ENCODE peak calls at places on chromosomes 3 and 15, in eight cellular contexts. H, X, F, W, Y, R, M and U are unnamed samples.

GRCh38 chr3:12687948-12688347 is 24.0 kb upstream of the RAF1 start:
- DNase-seq in H (no peak), X (no peak), F (no peak), W (no peak), Y (no peak), R (no peak), M (no peak), U (no peak)

GRCh38 chr3:128554465-128555097 is 61.6 kb upstream of the GATA2 start:
- DNase-seq in H (no peak), X (no peak), F (no peak), W (no peak), Y (no peak), R (no peak), M (peak; percentile 32), U (no peak)

GRCh38 chr3:13564751-13565560 is 16.0 kb downstream of the FBLN2 start:
- DNase-seq in H (no peak), X (no peak), F (no peak), W (peak; percentile 77), Y (no peak), R (no peak), M (no peak), U (no peak)

GRCh38 chr3:140950154-140950553 is 8.5 kb downstream of the SLC25A36 start:
- DNase-seq in H (no peak), X (no peak), F (no peak), W (no peak), Y (no peak), R (no peak), M (no peak), U (no peak)

GRCh38 chr3:52349611-52350395 is 33.7 kb downstream of the DNAH1 start:
- DNase-seq in H (no peak), X (no peak), F (no peak), W (no peak), Y (no peak), R (no peak), M (no peak), U (no peak)

GRCh38 chr3:107943860-107944543 is 146.8 kb downstream of the CD47 start:
- DNase-seq in H (peak; percentile 5), X (no peak), F (no peak), W (no peak), Y (no peak), R (no peak), M (no peak), U (no peak)

GRCh38 chr3:98500019-98500418 is 2.5 kb downstream of the OR5K2 start:
- DNase-seq in H (no peak), X (no peak), F (no peak), W (no peak), Y (no peak), R (no peak), M (no peak), U (no peak)

GRCh38 chr15:45179221-45179985 is 8.4 kb downstream of the SHF start:
- DNase-seq in H (peak; percentile 66), X (no peak), F (no peak), W (peak; percentile 90), Y (peak; percentile 33), R (no peak), M (peak; percentile 66), U (no peak)

GRCh38 chr3:44030690-44031344 is 210.9 kb upstream of the TOPAZ1 start:
- DNase-seq in H (peak; percentile 24), X (no peak), F (peak; percentile 12), W (no peak), Y (no peak), R (no peak), M (no peak), U (no peak)

GRCh38 chr3:194306109-194306686 is 44.9 kb downstream of the CPN2 start:
- DNase-seq in H (peak; percentile 86), X (no peak), F (no peak), W (no peak), Y (no peak), R (no peak), M (no peak), U (no peak)

GRCh38 chr15:92780816-92781215 is 119.3 kb upstream of the CHD2 start:
- DNase-seq in H (no peak), X (peak; percentile 3), F (no peak), W (no peak), Y (no peak), R (no peak), M (no peak), U (no peak)

GRCh38 chr3:192216067-192216466 is 511.3 kb downstream of the FGF12 start:
- DNase-seq in H (no peak), X (no peak), F (no peak), W (no peak), Y (no peak), R (peak; percentile 81), M (no peak), U (no peak)

GRCh38 chr3:184477940-184478339 is 83.6 kb upstream of the EPHB3 start:
- DNase-seq in H (no peak), X (no peak), F (no peak), W (no peak), Y (no peak), R (no peak), M (no peak), U (no peak)

GRCh38 chr3:119279844-119280243 is 14.3 kb upstream of the ARHGAP31 start:
- DNase-seq in H (no peak), X (no peak), F (no peak), W (no peak), Y (no peak), R (no peak), M (no peak), U (no peak)

GRCh38 chr15:74957301-74958035 is 896 bp upstream of the RPP25 start:
- DNase-seq in H (no peak), X (no peak), F (no peak), W (peak; percentile 67), Y (no peak), R (no peak), M (peak; percentile 46), U (no peak)

GRCh38 chr3:36932979-36933378 is 11.9 kb downstream of the TRANK1 start:
- DNase-seq in H (no peak), X (no peak), F (peak; percentile 49), W (no peak), Y (no peak), R (no peak), M (no peak), U (no peak)

GRCh38 chr3:62870321-62870720 is 4.9 kb downstream of the CADPS start:
- DNase-seq in H (no peak), X (no peak), F (peak; percentile 21), W (no peak), Y (no peak), R (no peak), M (no peak), U (no peak)

GRCh38 chr15:49669288-49669687 is 48.4 kb downstream of the DTWD1 start:
- DNase-seq in H (no peak), X (no peak), F (no peak), W (no peak), Y (no peak), R (no peak), M (no peak), U (no peak)

GRCh38 chr3:114214542-114215341 is 22.6 kb downstream of the ZNF80 start:
- DNase-seq in H (peak; percentile 57), X (no peak), F (no peak), W (no peak), Y (no peak), R (no peak), M (no peak), U (no peak)

GRCh38 chr3:33833408-33834116 is 35.1 kb downstream of the PDCD6IP start:
- DNase-seq in H (peak; percentile 11), X (no peak), F (no peak), W (peak; percentile 16), Y (no peak), R (no peak), M (no peak), U (no peak)

GRCh38 chr3:175274474-175275218 is 415.5 kb downstream of the NAALADL2 start:
- DNase-seq in H (peak; percentile 55), X (no peak), F (no peak), W (no peak), Y (no peak), R (no peak), M (peak; percentile 33), U (no peak)

GRCh38 chr3:25618043-25618442 is 46.7 kb downstream of the TOP2B start:
- DNase-seq in H (no peak), X (no peak), F (no peak), W (no peak), Y (no peak), R (no peak), M (no peak), U (no peak)

GRCh38 chr3:113560845-113561623 is 28.7 kb downstream of the SIDT1 start:
- DNase-seq in H (no peak), X (no peak), F (peak; percentile 12), W (no peak), Y (no peak), R (no peak), M (no peak), U (no peak)

GRCh38 chr3:159634414-159634813 is 354.2 kb upstream of the IL12A start:
- DNase-seq in H (no peak), X (no peak), F (peak; percentile 45), W (no peak), Y (no peak), R (no peak), M (no peak), U (no peak)

GRCh38 chr3:101847328-101847727 is 2.0 kb upstream of the NFKBIZ start:
- DNase-seq in H (no peak), X (no peak), F (no peak), W (no peak), Y (no peak), R (no peak), M (no peak), U (no peak)

GRCh38 chr3:13543251-13543650 is 5.7 kb upstream of the FBLN2 start:
- DNase-seq in H (no peak), X (no peak), F (peak; percentile 95), W (peak; percentile 53), Y (no peak), R (no peak), M (no peak), U (peak; percentile 72)

GRCh38 chr15:66749841-66750575 is 48.0 kb downstream of the SMAD6 start:
- DNase-seq in H (no peak), X (no peak), F (no peak), W (no peak), Y (no peak), R (no peak), M (no peak), U (no peak)

GRCh38 chr3:111315911-111316310 is 226.1 kb upstream of the CD96 start:
- DNase-seq in H (no peak), X (no peak), F (peak; percentile 79), W (no peak), Y (no peak), R (no peak), M (no peak), U (no peak)

GRCh38 chr3:23113455-23114171 is 89.5 kb upstream of the UBE2E2 start:
- DNase-seq in H (no peak), X (no peak), F (peak; percentile 72), W (no peak), Y (no peak), R (no peak), M (no peak), U (no peak)

GRCh38 chr15:64521201-64521600 is 60.8 kb downstream of the ZNF609 start:
- DNase-seq in H (no peak), X (peak; percentile 32), F (no peak), W (no peak), Y (no peak), R (peak; percentile 83), M (no peak), U (no peak)

GRCh38 chr15:52481915-52482314 is 46.8 kb downstream of the MYO5A start:
- DNase-seq in H (peak; percentile 92), X (no peak), F (peak; percentile 63), W (no peak), Y (no peak), R (peak; percentile 66), M (peak; percentile 70), U (no peak)

GRCh38 chr3:13420051-13420816 is at the start of gene NUP210:
- DNase-seq in H (peak; percentile 87), X (no peak), F (no peak), W (peak; percentile 97), Y (peak; percentile 37), R (no peak), M (peak; percentile 91), U (no peak)

GRCh38 chr3:13235897-13236296 is 162.7 kb upstream of the IQSEC1 start:
- DNase-seq in H (no peak), X (no peak), F (no peak), W (no peak), Y (no peak), R (no peak), M (no peak), U (no peak)

GRCh38 chr3:27630892-27631291 is 91.2 kb downstream of the EOMES start:
- DNase-seq in H (peak; percentile 22), X (no peak), F (peak; percentile 16), W (no peak), Y (no peak), R (no peak), M (peak; percentile 27), U (no peak)